ENCODE peak calls at places on chromosome 1, in eight cellular contexts. One of them, this sample, is unnamed.

GRCh38 chr1:2975466-2976179 is 45.6 kb upstream of the ACTRT2 start:
- DNase-seq in Kasumi-1: no peak
- DNase-seq in cerebellum: no peak
- DNase-seq in testis: peak; percentile 37
- DNase-seq in NCI-H1105: no peak
- DNase-seq in ELR: no peak
- DNase-seq in RPMI8226: no peak
- DNase-seq in left ventricle myocardium inferior: no peak
- DNase-seq in this sample: peak; percentile 61

GRCh38 chr1:206100226-206100780 is 16.9 kb downstream of the AVPR1B start:
- DNase-seq in NCI-H1105: no peak
- DNase-seq in left ventricle myocardium inferior: no peak
- DNase-seq in cerebellum: no peak
- DNase-seq in testis: no peak
- DNase-seq in ELR: no peak
- DNase-seq in RPMI8226: no peak
- DNase-seq in Kasumi-1: no peak
- DNase-seq in this sample: no peak

GRCh38 chr1:93474291-93474690 is 26.4 kb downstream of the FNBP1L start:
- DNase-seq in left ventricle myocardium inferior: no peak
- DNase-seq in RPMI8226: no peak
- DNase-seq in testis: no peak
- DNase-seq in cerebellum: no peak
- DNase-seq in NCI-H1105: no peak
- DNase-seq in ELR: no peak
- DNase-seq in Kasumi-1: no peak
- DNase-seq in this sample: no peak

GRCh38 chr1:150798509-150798908 is 9.6 kb downstream of the CTSK start:
- DNase-seq in left ventricle myocardium inferior: no peak
- DNase-seq in cerebellum: no peak
- DNase-seq in NCI-H1105: peak; percentile 81
- DNase-seq in RPMI8226: no peak
- DNase-seq in testis: no peak
- DNase-seq in Kasumi-1: no peak
- DNase-seq in ELR: no peak
- DNase-seq in this sample: no peak

GRCh38 chr1:154193821-154194220 is 1.9 kb upstream of the TPM3 start:
- DNase-seq in testis: peak; percentile 76
- DNase-seq in left ventricle myocardium inferior: no peak
- DNase-seq in RPMI8226: peak; percentile 85
- DNase-seq in Kasumi-1: no peak
- DNase-seq in ELR: peak; percentile 29
- DNase-seq in NCI-H1105: no peak
- DNase-seq in cerebellum: no peak
- DNase-seq in this sample: no peak

GRCh38 chr1:232982238-232982944 is 32.0 kb downstream of the NTPCR start:
- DNase-seq in RPMI8226: no peak
- DNase-seq in cerebellum: no peak
- DNase-seq in NCI-H1105: no peak
- DNase-seq in left ventricle myocardium inferior: no peak
- DNase-seq in testis: peak; percentile 86
- DNase-seq in Kasumi-1: no peak
- DNase-seq in ELR: peak; percentile 83
- DNase-seq in this sample: no peak

GRCh38 chr1:96256391-96256790 is 465.2 kb upstream of the PTBP2 start:
- DNase-seq in testis: no peak
- DNase-seq in left ventricle myocardium inferior: no peak
- DNase-seq in Kasumi-1: no peak
- DNase-seq in NCI-H1105: no peak
- DNase-seq in cerebellum: no peak
- DNase-seq in RPMI8226: no peak
- DNase-seq in ELR: no peak
- DNase-seq in this sample: no peak

GRCh38 chr1:78831731-78832360 is 174.7 kb downstream of the ADGRL4 start:
- DNase-seq in ELR: peak; percentile 98
- DNase-seq in cerebellum: no peak
- DNase-seq in Kasumi-1: peak; percentile 7
- DNase-seq in RPMI8226: no peak
- DNase-seq in left ventricle myocardium inferior: no peak
- DNase-seq in NCI-H1105: no peak
- DNase-seq in testis: no peak
- DNase-seq in this sample: no peak

GRCh38 chr1:28983509-28984310 is 69.3 kb downstream of the EPB41 start:
- DNase-seq in cerebellum: peak; percentile 63
- DNase-seq in Kasumi-1: no peak
- DNase-seq in NCI-H1105: no peak
- DNase-seq in testis: no peak
- DNase-seq in ELR: no peak
- DNase-seq in RPMI8226: no peak
- DNase-seq in left ventricle myocardium inferior: peak; percentile 18
- DNase-seq in this sample: no peak